ENCODE peak calls at places on chromosomes 11 and 22, in seven cellular contexts. One of them, this sample, is unnamed.
A peak's percentile ranks its signal among the peaks of the same experiment; 100 is the strongest.

GRCh38 chr11:9047986-9048522 is 43.3 kb downstream of the SCUBE2 start:
- DNase-seq in CD8-positive, alpha-beta memory T cell: no peak
- DNase-seq in astrocyte of the spinal cord: no peak
- DNase-seq in activated CD4-positive, alpha-beta T cell treated with anti-CD3 and anti-CD28 coated beads, Interleukin-2, amount 50 U/mL, for 4 hours: no peak
- DNase-seq in SK-N-SH: no peak
- DNase-seq in left cardiac atrium: no peak
- DNase-seq in osteocyte: no peak
- DNase-seq in this sample: no peak

GRCh38 chr11:73570415-73571114 is 27.3 kb downstream of the FAM168A start:
- DNase-seq in astrocyte of the spinal cord: peak; percentile 59
- DNase-seq in SK-N-SH: no peak
- DNase-seq in CD8-positive, alpha-beta memory T cell: no peak
- DNase-seq in activated CD4-positive, alpha-beta T cell treated with anti-CD3 and anti-CD28 coated beads, Interleukin-2, amount 50 U/mL, for 4 hours: no peak
- DNase-seq in osteocyte: no peak
- DNase-seq in left cardiac atrium: no peak
- DNase-seq in this sample: peak; percentile 20

GRCh38 chr11:12215192-12215591 is 104.8 kb downstream of the MICAL2 start:
- DNase-seq in astrocyte of the spinal cord: no peak
- DNase-seq in activated CD4-positive, alpha-beta T cell treated with anti-CD3 and anti-CD28 coated beads, Interleukin-2, amount 50 U/mL, for 4 hours: no peak
- DNase-seq in CD8-positive, alpha-beta memory T cell: no peak
- DNase-seq in left cardiac atrium: no peak
- DNase-seq in SK-N-SH: no peak
- DNase-seq in osteocyte: no peak
- DNase-seq in this sample: no peak

GRCh38 chr22:49657275-49657973 is 170.2 kb downstream of the BRD1 start:
- DNase-seq in CD8-positive, alpha-beta memory T cell: peak; percentile 72
- DNase-seq in osteocyte: no peak
- DNase-seq in left cardiac atrium: peak; percentile 68
- DNase-seq in astrocyte of the spinal cord: no peak
- DNase-seq in SK-N-SH: no peak
- DNase-seq in activated CD4-positive, alpha-beta T cell treated with anti-CD3 and anti-CD28 coated beads, Interleukin-2, amount 50 U/mL, for 4 hours: peak; percentile 72
- DNase-seq in this sample: no peak

GRCh38 chr11:58592760-58593472 is 14.1 kb downstream of the ZFP91 start:
- DNase-seq in astrocyte of the spinal cord: no peak
- DNase-seq in CD8-positive, alpha-beta memory T cell: no peak
- DNase-seq in left cardiac atrium: no peak
- DNase-seq in activated CD4-positive, alpha-beta T cell treated with anti-CD3 and anti-CD28 coated beads, Interleukin-2, amount 50 U/mL, for 4 hours: peak; percentile 58
- DNase-seq in osteocyte: no peak
- DNase-seq in SK-N-SH: no peak
- DNase-seq in this sample: no peak

GRCh38 chr11:104898685-104899013 is 389 bp upstream of the CASP12 start:
- DNase-seq in activated CD4-positive, alpha-beta T cell treated with anti-CD3 and anti-CD28 coated beads, Interleukin-2, amount 50 U/mL, for 4 hours: no peak
- DNase-seq in CD8-positive, alpha-beta memory T cell: no peak
- DNase-seq in left cardiac atrium: no peak
- DNase-seq in osteocyte: no peak
- DNase-seq in astrocyte of the spinal cord: no peak
- DNase-seq in SK-N-SH: no peak
- DNase-seq in this sample: peak; percentile 24

GRCh38 chr11:120532511-120533196 is 21.1 kb downstream of the GRIK4 start:
- DNase-seq in astrocyte of the spinal cord: peak; percentile 29
- DNase-seq in CD8-positive, alpha-beta memory T cell: no peak
- DNase-seq in activated CD4-positive, alpha-beta T cell treated with anti-CD3 and anti-CD28 coated beads, Interleukin-2, amount 50 U/mL, for 4 hours: no peak
- DNase-seq in osteocyte: no peak
- DNase-seq in SK-N-SH: no peak
- DNase-seq in left cardiac atrium: no peak
- DNase-seq in this sample: no peak

GRCh38 chr11:69545976-69546617 is 64.6 kb downstream of the LINC01488 start:
- DNase-seq in astrocyte of the spinal cord: no peak
- DNase-seq in CD8-positive, alpha-beta memory T cell: no peak
- DNase-seq in left cardiac atrium: peak; percentile 9
- DNase-seq in osteocyte: no peak
- DNase-seq in SK-N-SH: no peak
- DNase-seq in activated CD4-positive, alpha-beta T cell treated with anti-CD3 and anti-CD28 coated beads, Interleukin-2, amount 50 U/mL, for 4 hours: no peak
- DNase-seq in this sample: no peak

GRCh38 chr22:50529416-50530279 is at the start of gene TYMP:
- DNase-seq in activated CD4-positive, alpha-beta T cell treated with anti-CD3 and anti-CD28 coated beads, Interleukin-2, amount 50 U/mL, for 4 hours: peak; percentile 61
- DNase-seq in osteocyte: peak; percentile 85
- DNase-seq in astrocyte of the spinal cord: no peak
- DNase-seq in SK-N-SH: no peak
- DNase-seq in CD8-positive, alpha-beta memory T cell: peak; percentile 75
- DNase-seq in left cardiac atrium: peak; percentile 86
- DNase-seq in this sample: no peak

GRCh38 chr22:42901790-42902508 is 44.9 kb upstream of the ARFGAP3 start:
- DNase-seq in astrocyte of the spinal cord: no peak
- DNase-seq in left cardiac atrium: no peak
- DNase-seq in osteocyte: no peak
- DNase-seq in SK-N-SH: no peak
- DNase-seq in CD8-positive, alpha-beta memory T cell: no peak
- DNase-seq in activated CD4-positive, alpha-beta T cell treated with anti-CD3 and anti-CD28 coated beads, Interleukin-2, amount 50 U/mL, for 4 hours: no peak
- DNase-seq in this sample: peak; percentile 85

GRCh38 chr11:82796970-82797594 is 63.4 kb upstream of the FAM181B start:
- DNase-seq in astrocyte of the spinal cord: no peak
- DNase-seq in CD8-positive, alpha-beta memory T cell: no peak
- DNase-seq in activated CD4-positive, alpha-beta T cell treated with anti-CD3 and anti-CD28 coated beads, Interleukin-2, amount 50 U/mL, for 4 hours: no peak
- DNase-seq in SK-N-SH: no peak
- DNase-seq in osteocyte: no peak
- DNase-seq in left cardiac atrium: peak; percentile 48
- DNase-seq in this sample: no peak

GRCh38 chr22:38110008-38110862 is at the start of gene BAIAP2L2:
- DNase-seq in activated CD4-positive, alpha-beta T cell treated with anti-CD3 and anti-CD28 coated beads, Interleukin-2, amount 50 U/mL, for 4 hours: no peak
- DNase-seq in osteocyte: no peak
- DNase-seq in SK-N-SH: no peak
- DNase-seq in left cardiac atrium: no peak
- DNase-seq in CD8-positive, alpha-beta memory T cell: peak; percentile 46
- DNase-seq in astrocyte of the spinal cord: no peak
- DNase-seq in this sample: no peak

GRCh38 chr22:37904572-37905533 is 1.2 kb upstream of the MICALL1 start:
- DNase-seq in activated CD4-positive, alpha-beta T cell treated with anti-CD3 and anti-CD28 coated beads, Interleukin-2, amount 50 U/mL, for 4 hours: no peak
- DNase-seq in osteocyte: no peak
- DNase-seq in SK-N-SH: peak; percentile 58
- DNase-seq in left cardiac atrium: peak; percentile 79
- DNase-seq in astrocyte of the spinal cord: peak; percentile 98
- DNase-seq in CD8-positive, alpha-beta memory T cell: no peak
- DNase-seq in this sample: peak; percentile 97

GRCh38 chr11:18698341-18699268 is at the start of gene TMEM86A:
- DNase-seq in CD8-positive, alpha-beta memory T cell: peak; percentile 93
- DNase-seq in astrocyte of the spinal cord: peak; percentile 67
- DNase-seq in left cardiac atrium: peak; percentile 96
- DNase-seq in SK-N-SH: peak; percentile 99
- DNase-seq in osteocyte: peak; percentile 95
- DNase-seq in activated CD4-positive, alpha-beta T cell treated with anti-CD3 and anti-CD28 coated beads, Interleukin-2, amount 50 U/mL, for 4 hours: peak; percentile 84
- DNase-seq in this sample: peak; percentile 91

GRCh38 chr22:38468761-38469305 is 937 bp downstream of the KDELR3 start:
- DNase-seq in left cardiac atrium: no peak
- DNase-seq in astrocyte of the spinal cord: no peak
- DNase-seq in activated CD4-positive, alpha-beta T cell treated with anti-CD3 and anti-CD28 coated beads, Interleukin-2, amount 50 U/mL, for 4 hours: no peak
- DNase-seq in osteocyte: no peak
- DNase-seq in CD8-positive, alpha-beta memory T cell: no peak
- DNase-seq in SK-N-SH: no peak
- DNase-seq in this sample: no peak

GRCh38 chr11:22715971-22716370 is 49.6 kb downstream of the GAS2 start:
- DNase-seq in SK-N-SH: no peak
- DNase-seq in astrocyte of the spinal cord: no peak
- DNase-seq in left cardiac atrium: no peak
- DNase-seq in activated CD4-positive, alpha-beta T cell treated with anti-CD3 and anti-CD28 coated beads, Interleukin-2, amount 50 U/mL, for 4 hours: no peak
- DNase-seq in osteocyte: no peak
- DNase-seq in CD8-positive, alpha-beta memory T cell: no peak
- DNase-seq in this sample: no peak

This sample was measured in myocyte.